ENCODE peak calls at places on chromosome 19, in ten cellular contexts. I is glutamatergic neuron; T is neural crest cell; J is IMR-90; C is Caco-2; H is stimulated activated CD4-positive, alpha-beta T cell treated with anti-CD3 and anti-CD28 coated beads, Interleukin-15, amount 100 ng/mL, for 24 hours; G is iris pigment epithelial cell; S is NCI-H1930; M is activated CD4-positive, alpha-beta T cell treated with anti-CD3 and anti-CD28 coated beads, Interleukin-2, amount 50 U/mL, for 4 hours; E is T-cell. W is an unnamed sample.

GRCh38 chr19:17264641-17264979 is at the start of gene USHBP1:
- DNase-seq in I (no peak), T (no peak), J (no peak), C (no peak), H (no peak), G (no peak), S (no peak), M (no peak), E (no peak), W (no peak)

GRCh38 chr19:40594251-40594650 is 6.9 kb upstream of the LTBP4 start:
- DNase-seq in I (no peak), T (no peak), J (no peak), C (no peak), H (no peak), G (no peak), S (no peak), M (no peak), E (no peak), W (no peak)

GRCh38 chr19:5057860-5058259 is 88.9 kb downstream of the KDM4B start:
- DNase-seq in I (no peak), T (no peak), J (no peak), C (no peak), H (no peak), G (peak; percentile 17), S (no peak), M (no peak), E (no peak), W (no peak)

GRCh38 chr19:50794074-50794777 is 4.0 kb downstream of the ACP4 start:
- DNase-seq in I (no peak), T (no peak), J (no peak), C (peak; percentile 71), H (peak; percentile 67), G (peak; percentile 31), S (peak; percentile 41), M (no peak), E (no peak), W (peak; percentile 71)

GRCh38 chr19:23867895-23868294 is 46.8 kb upstream of the ZNF726 start:
- DNase-seq in I (no peak), T (no peak), J (no peak), C (no peak), H (no peak), G (no peak), S (no peak), M (no peak), E (no peak), W (no peak)

GRCh38 chr19:45446295-45446694 is 21.5 kb upstream of the FOSB start:
- DNase-seq in I (no peak), T (no peak), J (peak; percentile 52), C (peak; percentile 52), H (no peak), G (no peak), S (no peak), M (no peak), E (no peak), W (no peak)

GRCh38 chr19:41616785-41617621 is 9.9 kb downstream of the CEACAM4 start:
- DNase-seq in I (no peak), T (no peak), J (peak; percentile 10), C (peak; percentile 62), H (no peak), G (peak; percentile 19), S (no peak), M (no peak), E (no peak), W (no peak)

GRCh38 chr19:32676895-32677359 is 1.3 kb downstream of the RGS9BP start:
- DNase-seq in I (no peak), T (no peak), J (no peak), C (no peak), H (no peak), G (peak; percentile 25), S (no peak), M (no peak), E (no peak), W (no peak)

GRCh38 chr19:47520343-47520806 is 5.5 kb upstream of the NAPA start:
- DNase-seq in I (no peak), T (no peak), J (no peak), C (no peak), H (no peak), G (no peak), S (no peak), M (no peak), E (no peak), W (no peak)

GRCh38 chr19:54158812-54159351 is 639 bp downstream of the LENG1 start:
- DNase-seq in I (no peak), T (no peak), J (peak; percentile 12), C (no peak), H (peak; percentile 55), G (peak; percentile 40), S (no peak), M (no peak), E (no peak), W (no peak)

GRCh38 chr19:48511800-48512503 is at the start of gene LMTK3:
- DNase-seq in I (peak; percentile 85), T (no peak), J (peak; percentile 56), C (peak; percentile 43), H (peak; percentile 84), G (peak; percentile 24), S (peak; percentile 87), M (peak; percentile 70), E (peak; percentile 84), W (peak; percentile 70)

GRCh38 chr19:2270157-2270571 is 11.8 kb downstream of the PEAK3 start:
- DNase-seq in I (no peak), T (no peak), J (no peak), C (no peak), H (peak; percentile 57), G (no peak), S (no peak), M (no peak), E (no peak), W (no peak)

GRCh38 chr19:1074512-1075283 is 7.7 kb downstream of the ARHGAP45 start:
- DNase-seq in I (no peak), T (no peak), J (no peak), C (no peak), H (peak; percentile 91), G (no peak), S (no peak), M (peak; percentile 91), E (peak; percentile 90), W (peak; percentile 100)

GRCh38 chr19:16125738-16126495 is 14.2 kb downstream of the RAB8A start:
- DNase-seq in I (no peak), T (no peak), J (no peak), C (no peak), H (no peak), G (no peak), S (no peak), M (no peak), E (no peak), W (no peak)

GRCh38 chr19:45070214-45070613 is 6.1 kb downstream of the ZNF296 start:
- DNase-seq in I (no peak), T (no peak), J (no peak), C (no peak), H (no peak), G (no peak), S (no peak), M (no peak), E (no peak), W (no peak)